ENCODE peak calls at places on chromosomes 5 and 9, in six cellular contexts. J, O, W, G, C and Q are unnamed samples.

GRCh38 chr9:96524045-96524444 is 74.1 kb downstream of the HABP4 start:
- DNase-seq in J (no peak), C (no peak), W (no peak), O (no peak), G (no peak), Q (no peak)

GRCh38 chr5:132782101-132782500 is 5.1 kb upstream of the SEPTIN8 start:
- DNase-seq in O (no peak), G (no peak), J (no peak), W (no peak), C (no peak), Q (no peak)

GRCh38 chr5:135533794-135534193 is 2.0 kb downstream of the NEUROG1 start:
- DNase-seq in W (no peak), C (no peak), G (no peak), O (no peak), J (no peak), Q (no peak)

GRCh38 chr5:85484982-85485574 is 1100.4 kb upstream of the EDIL3 start:
- DNase-seq in C (no peak), J (no peak), O (no peak), G (no peak), W (no peak), Q (no peak)

GRCh38 chr9:71285191-71285656 is 163.8 kb upstream of the TRPM3 start:
- DNase-seq in W (peak; percentile 50), G (peak; percentile 11), J (peak; percentile 50), O (peak; percentile 87), C (no peak), Q (no peak)

GRCh38 chr5:145245354-145245753 is 589.8 kb downstream of the PRELID2 start:
- DNase-seq in C (no peak), O (no peak), J (no peak), W (no peak), G (no peak), Q (no peak)

GRCh38 chr9:81534138-81534865 is 155.0 kb downstream of the TLE1 start:
- DNase-seq in O (peak; percentile 12), W (no peak), C (no peak), J (no peak), G (no peak), Q (no peak)

GRCh38 chr9:128912270-128912853 is 8.4 kb upstream of the PHYHD1 start:
- DNase-seq in G (no peak), W (no peak), O (no peak), J (no peak), C (no peak), Q (no peak)

GRCh38 chr5:148511832-148512347 is 128.1 kb downstream of the FBXO38 start:
- DNase-seq in C (no peak), W (no peak), O (no peak), J (no peak), G (no peak), Q (no peak)

GRCh38 chr5:18202147-18202546 is 567.9 kb downstream of the TAF11L14 start:
- DNase-seq in C (no peak), W (no peak), G (no peak), J (no peak), O (no peak), Q (no peak)